ENCODE peak calls at places on chromosomes 2 and 18, in six cellular contexts. One of them, this sample, is unnamed.

GRCh38 chr2:3667151-3667631 is 9.2 kb downstream of the ALLC start:
- DNase-seq in neuronal stem cell: no peak
- DNase-seq in H1: no peak
- DNase-seq in IMR-90: peak
- DNase-seq in mesendoderm: no peak
- DNase-seq in trophoblast cell: no peak
- DNase-seq in this sample: no peak

GRCh38 chr2:119155633-119156032 is 2.9 kb downstream of the C1QL2 start:
- DNase-seq in neuronal stem cell: peak
- DNase-seq in H1: peak
- DNase-seq in IMR-90: no peak
- DNase-seq in mesendoderm: peak
- DNase-seq in trophoblast cell: no peak
- DNase-seq in this sample: no peak

GRCh38 chr2:189409136-189409535 is 32.1 kb upstream of the WDR75 start:
- DNase-seq in neuronal stem cell: no peak
- DNase-seq in H1: no peak
- DNase-seq in IMR-90: peak
- DNase-seq in mesendoderm: no peak
- DNase-seq in trophoblast cell: no peak
- DNase-seq in this sample: peak

GRCh38 chr18:48997681-48997984 is 46.9 kb upstream of the SMAD7 start:
- DNase-seq in neuronal stem cell: no peak
- DNase-seq in H1: no peak
- DNase-seq in IMR-90: no peak
- DNase-seq in mesendoderm: no peak
- DNase-seq in trophoblast cell: no peak
- DNase-seq in this sample: no peak

GRCh38 chr18:62763101-62763521 is 47.8 kb downstream of the PHLPP1 start:
- DNase-seq in neuronal stem cell: no peak
- DNase-seq in H1: no peak
- DNase-seq in IMR-90: no peak
- DNase-seq in mesendoderm: no peak
- DNase-seq in trophoblast cell: peak
- DNase-seq in this sample: no peak

GRCh38 chr2:120941571-120941970 is 205.9 kb downstream of the GLI2 start:
- DNase-seq in neuronal stem cell: no peak
- DNase-seq in H1: no peak
- DNase-seq in IMR-90: no peak
- DNase-seq in mesendoderm: no peak
- DNase-seq in trophoblast cell: no peak
- DNase-seq in this sample: no peak

GRCh38 chr18:45287531-45287930 is 327.7 kb upstream of the SLC14A2 start:
- DNase-seq in neuronal stem cell: no peak
- DNase-seq in H1: no peak
- DNase-seq in IMR-90: no peak
- DNase-seq in mesendoderm: no peak
- DNase-seq in trophoblast cell: no peak
- DNase-seq in this sample: no peak

GRCh38 chr2:31693882-31694281 is 113.1 kb upstream of the SRD5A2 start:
- DNase-seq in neuronal stem cell: no peak
- DNase-seq in H1: no peak
- DNase-seq in IMR-90: no peak
- DNase-seq in mesendoderm: peak
- DNase-seq in trophoblast cell: no peak
- DNase-seq in this sample: no peak

GRCh38 chr18:49550621-49551020 is 11.2 kb upstream of the LIPG start:
- DNase-seq in neuronal stem cell: no peak
- DNase-seq in H1: no peak
- DNase-seq in IMR-90: no peak
- DNase-seq in mesendoderm: no peak
- DNase-seq in trophoblast cell: no peak
- DNase-seq in this sample: no peak

GRCh38 chr2:99299580-99299979 is 1.4 kb downstream of the LYG1 start:
- DNase-seq in neuronal stem cell: no peak
- DNase-seq in H1: no peak
- DNase-seq in IMR-90: no peak
- DNase-seq in mesendoderm: no peak
- DNase-seq in trophoblast cell: no peak
- DNase-seq in this sample: no peak

GRCh38 chr2:188314314-188315054 is 22.8 kb downstream of the GULP1 start:
- DNase-seq in neuronal stem cell: no peak
- DNase-seq in H1: no peak
- DNase-seq in IMR-90: no peak
- DNase-seq in mesendoderm: peak
- DNase-seq in trophoblast cell: no peak
- DNase-seq in this sample: peak

DNA sequence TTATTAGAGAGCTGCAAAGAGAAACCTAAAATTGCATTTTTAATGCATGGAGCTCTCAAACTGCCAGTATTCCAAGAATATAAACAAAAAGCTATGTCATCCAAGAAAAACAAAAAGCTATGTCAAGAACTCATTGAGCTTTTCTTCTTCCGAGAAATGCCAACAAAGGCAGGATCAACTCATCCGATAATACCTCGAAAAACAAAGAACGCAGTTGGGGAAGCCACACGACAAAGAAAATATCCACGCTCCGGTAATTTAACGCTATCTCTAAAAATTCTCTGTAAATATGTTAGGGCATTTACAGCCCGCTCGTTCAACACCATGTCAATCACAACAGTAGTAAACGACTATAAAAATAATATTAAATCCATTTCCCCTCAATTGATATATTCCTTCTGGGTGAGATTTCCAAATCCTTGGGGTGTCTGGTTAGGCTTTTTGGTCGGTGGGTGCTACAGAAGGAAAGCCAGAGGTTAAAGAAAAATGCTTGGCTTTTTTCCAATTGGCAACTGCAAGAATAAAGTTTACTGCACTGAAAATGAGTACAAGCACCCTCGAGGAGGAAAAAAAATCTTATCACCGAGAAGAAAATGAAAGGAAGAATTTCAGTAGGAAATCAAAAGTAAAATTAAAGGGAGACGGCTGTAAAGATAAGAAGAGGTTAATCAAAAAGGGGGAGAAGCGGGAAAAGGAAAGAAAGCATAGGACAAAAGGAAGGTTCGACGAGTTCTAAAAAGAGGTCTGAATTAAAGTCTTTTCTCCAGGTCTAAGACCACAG is 874 bp downstream of the TIA1 start:
- DNase-seq in neuronal stem cell: peak
- DNase-seq in H1: no peak
- DNase-seq in IMR-90: peak
- DNase-seq in mesendoderm: no peak
- DNase-seq in trophoblast cell: peak
- DNase-seq in this sample: peak
- H4K8ac ChIP-seq in neuronal stem cell: no peak
- H4K8ac ChIP-seq in H1: peak
- H4K8ac ChIP-seq in IMR-90: peak
- H4K8ac ChIP-seq in mesendoderm: no peak
- H4K8ac ChIP-seq in trophoblast cell: peak
- H4K8ac ChIP-seq in this sample: peak

GRCh38 chr2:215901796-215902195 is 111.6 kb downstream of the MREG start:
- DNase-seq in neuronal stem cell: no peak
- DNase-seq in H1: no peak
- DNase-seq in IMR-90: no peak
- DNase-seq in mesendoderm: no peak
- DNase-seq in trophoblast cell: peak
- DNase-seq in this sample: no peak
- H3K4me3 ChIP-seq in neuronal stem cell: no peak
- H3K4me3 ChIP-seq in H1: no peak
- H3K4me3 ChIP-seq in IMR-90: no peak
- H3K4me3 ChIP-seq in mesendoderm: no peak
- H3K4me3 ChIP-seq in trophoblast cell: no peak
- H3K4me3 ChIP-seq in this sample: no peak

GRCh38 chr2:55268288-55268906 is 634 bp downstream of the MTIF2 start:
- DNase-seq in neuronal stem cell: no peak
- DNase-seq in H1: no peak
- DNase-seq in IMR-90: no peak
- DNase-seq in mesendoderm: no peak
- DNase-seq in trophoblast cell: no peak
- DNase-seq in this sample: no peak
- H4K8ac ChIP-seq in neuronal stem cell: peak
- H4K8ac ChIP-seq in H1: peak
- H4K8ac ChIP-seq in IMR-90: peak
- H4K8ac ChIP-seq in mesendoderm: peak
- H4K8ac ChIP-seq in trophoblast cell: peak
- H4K8ac ChIP-seq in this sample: peak

DNA sequence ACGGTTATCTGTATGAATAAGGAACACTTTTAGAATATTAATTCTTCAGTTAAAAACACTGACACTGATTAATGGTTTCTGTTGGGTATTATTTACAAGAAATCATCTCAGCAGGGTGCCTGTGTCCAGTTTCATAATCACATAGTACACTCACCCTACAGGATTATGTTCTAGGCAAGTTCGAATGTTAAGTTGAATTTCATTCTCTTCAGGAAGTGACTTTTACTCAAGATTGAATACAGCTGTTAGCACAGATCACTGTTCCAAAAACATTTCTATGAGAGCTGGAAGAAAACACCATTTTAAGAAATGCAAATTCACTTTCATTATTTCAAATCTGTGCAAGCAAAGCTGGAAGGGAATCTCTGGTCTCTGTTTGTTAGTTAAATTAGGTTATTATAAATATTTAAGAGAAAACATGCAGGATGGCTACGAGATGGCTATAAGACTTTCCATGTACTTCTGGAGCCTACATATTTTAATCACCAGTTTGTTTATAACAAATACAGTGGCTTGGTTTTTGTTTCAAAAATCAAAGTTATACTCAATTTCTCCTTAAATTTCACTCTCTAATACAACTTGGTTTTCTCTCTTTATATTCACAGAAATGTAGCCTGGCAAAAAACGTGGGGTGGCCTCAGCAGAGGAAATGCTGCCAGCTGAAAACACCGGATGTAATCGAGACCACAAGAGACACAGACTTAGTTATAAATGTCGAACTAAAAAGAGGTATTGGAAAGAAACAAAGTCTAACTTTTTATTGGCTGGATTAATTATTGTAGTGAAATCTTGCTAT is 65.8 kb downstream of the RBMS1 start:
- DNase-seq in neuronal stem cell: no peak
- DNase-seq in H1: no peak
- DNase-seq in IMR-90: peak
- DNase-seq in mesendoderm: no peak
- DNase-seq in trophoblast cell: no peak
- DNase-seq in this sample: peak
- H3K4me3 ChIP-seq in neuronal stem cell: no peak
- H3K4me3 ChIP-seq in H1: no peak
- H3K4me3 ChIP-seq in IMR-90: peak
- H3K4me3 ChIP-seq in mesendoderm: no peak
- H3K4me3 ChIP-seq in trophoblast cell: no peak
- H3K4me3 ChIP-seq in this sample: peak

GRCh38 chr2:27356056-27356381 is 545 bp downstream of the GTF3C2 start:
- DNase-seq in neuronal stem cell: no peak
- DNase-seq in H1: no peak
- DNase-seq in IMR-90: peak
- DNase-seq in mesendoderm: peak
- DNase-seq in trophoblast cell: peak
- DNase-seq in this sample: peak
- H4K8ac ChIP-seq in neuronal stem cell: no peak
- H4K8ac ChIP-seq in H1: peak
- H4K8ac ChIP-seq in IMR-90: peak
- H4K8ac ChIP-seq in mesendoderm: no peak
- H4K8ac ChIP-seq in trophoblast cell: peak
- H4K8ac ChIP-seq in this sample: peak